ENCODE peak calls at places on chromosomes 5 and 9, in ten cellular contexts. D, I, F, N, E, P, M, R, A and X are unnamed samples. For H3K4me1, the result is how much of the 10 kb centered on the place peaks cover.

GRCh38 chr5:6269925-6270324 is 108.4 kb downstream of the MED10 start:
- DNase-seq in A (no peak), I (no peak), N (no peak), M (no peak), R (no peak), P (no peak), F (no peak), E (no peak), D (no peak), X (no peak)

GRCh38 chr5:20832204-20833080 is 844.4 kb upstream of the CDH18 start:
- DNase-seq in N (no peak), R (no peak), P (no peak), M (no peak), A (no peak), E (no peak), D (no peak), F (no peak), I (no peak), X (no peak)

GRCh38 chr9:70601000-70601929 is 186.8 kb upstream of the KLF9 start:
- DNase-seq in P (peak), E (no peak), R (no peak), F (no peak), I (peak), A (peak), D (peak), M (no peak), N (peak), X (peak)

GRCh38 chr5:98770911-98771322 is 2.5 kb upstream of the RGMB start:
- DNase-seq in D (no peak), P (no peak), M (no peak), R (peak), E (no peak), I (no peak), F (no peak), N (no peak), A (no peak), X (no peak)

GRCh38 chr5:39420482-39421145 is 4.2 kb downstream of the DAB2 start:
- DNase-seq in E (no peak), R (no peak), I (peak), A (peak), F (no peak), M (peak), N (peak), D (peak), P (peak), X (no peak)

GRCh38 chr5:179795049-179795862 is 1.5 kb downstream of the LTC4S start:
- DNase-seq in A (no peak), P (peak), E (peak), I (no peak), D (no peak), F (no peak), M (peak), R (peak), N (peak), X (no peak)

GRCh38 chr9:112061152-112061740 is 113.9 kb downstream of the SUSD1 start:
- DNase-seq in E (peak), A (peak), R (no peak), M (no peak), P (peak), I (peak), N (peak), F (peak), D (peak), X (peak)

GRCh38 chr5:91280062-91280941 is 102.8 kb downstream of the ARRDC3 start:
- DNase-seq in A (peak), N (peak), D (peak), I (peak), E (peak), R (peak), M (peak), F (peak), P (peak), X (peak)

GRCh38 chr9:137534256-137535119 is 15.7 kb downstream of the PNPLA7 start:
- DNase-seq in I (no peak), R (peak), A (peak), M (peak), E (peak), F (no peak), P (peak), D (no peak), N (peak), X (no peak)

GRCh38 chr5:16869821-16870796 is 66.0 kb downstream of the MYO10 start:
- DNase-seq in I (no peak), D (no peak), P (no peak), A (no peak), M (no peak), N (no peak), E (no peak), F (no peak), R (no peak), X (peak)

GRCh38 chr9:80061940-80062339 is 490.2 kb downstream of the TLE4 start:
- DNase-seq in I (no peak), D (no peak), E (no peak), A (no peak), F (no peak), P (no peak), R (no peak), N (peak), M (peak), X (peak)

GRCh38 chr5:493251-493701 is 31.0 kb downstream of the SLC9A3 start:
- DNase-seq in R (no peak), A (no peak), E (peak), N (no peak), P (no peak), M (no peak), D (no peak), F (no peak), I (no peak), X (no peak)

GRCh38 chr9:9102295-9102694 is 1302.7 kb upstream of the DMAC1 start:
- DNase-seq in N (no peak), P (no peak), D (no peak), M (no peak), I (no peak), E (no peak), R (no peak), A (no peak), F (no peak), X (no peak)

GRCh38 chr5:41263335-41263734 is 50.0 kb upstream of the C6 start:
- DNase-seq in P (no peak), F (no peak), I (no peak), A (no peak), M (no peak), R (no peak), E (no peak), N (no peak), D (no peak), X (no peak)

GRCh38 chr5:116880150-116880549 is 305.5 kb upstream of the SEMA6A start:
- DNase-seq in E (no peak), F (no peak), M (no peak), R (peak), P (no peak), A (no peak), D (no peak), I (no peak), N (no peak), X (no peak)

GRCh38 chr5:157477814-157478494 is 17.9 kb downstream of the NIPAL4 start:
- DNase-seq in P (no peak), N (no peak), E (no peak), I (no peak), D (no peak), M (no peak), A (no peak), F (no peak), R (no peak), X (no peak)

GRCh38 chr5:14186132-14186830 is 43.1 kb downstream of the TRIO start:
- DNase-seq in M (no peak), I (no peak), P (no peak), D (no peak), F (no peak), N (no peak), E (no peak), A (no peak), R (no peak), X (peak)

GRCh38 chr5:38524006-38524405 is 32.4 kb downstream of the LIFR start:
- DNase-seq in A (no peak), F (no peak), P (no peak), N (no peak), R (no peak), M (no peak), D (no peak), I (no peak), E (no peak), X (no peak)

GRCh38 chr5:33894566-33894965 is 2.8 kb upstream of the ADAMTS12 start:
- DNase-seq in F (no peak), A (no peak), R (no peak), M (no peak), N (no peak), E (no peak), I (no peak), P (no peak), D (no peak), X (peak)

GRCh38 chr9:113650207-113651131 is 186.9 kb downstream of the RGS3 start:
- DNase-seq in D (no peak), I (no peak), P (no peak), F (no peak), E (no peak), A (no peak), N (no peak), M (no peak), R (no peak), X (peak)

GRCh38 chr9:84667571-84668203 is 1.8 kb upstream of the NTRK2 start:
- DNase-seq in F (no peak), N (no peak), P (no peak), E (no peak), I (no peak), M (peak), R (no peak), A (no peak), D (no peak), X (peak)

GRCh38 chr9:134320195-134320885 is 5.9 kb upstream of the RXRA start:
- DNase-seq in F (peak), A (peak), P (no peak), E (peak), I (peak), M (peak), R (no peak), D (no peak), N (no peak), X (no peak)

GRCh38 chr9:106868565-106868964 is 5.6 kb downstream of the ZNF462 start:
- DNase-seq in D (peak), F (no peak), I (peak), P (no peak), A (no peak), R (no peak), E (no peak), N (peak), M (no peak), X (no peak)
- H3K4me1 ChIP-seq in D (half or more), F (under half), I (under half), P (half or more), A (under half), R (under half), E (under half), N (half or more), M (half or more), X (under half)

DNA sequence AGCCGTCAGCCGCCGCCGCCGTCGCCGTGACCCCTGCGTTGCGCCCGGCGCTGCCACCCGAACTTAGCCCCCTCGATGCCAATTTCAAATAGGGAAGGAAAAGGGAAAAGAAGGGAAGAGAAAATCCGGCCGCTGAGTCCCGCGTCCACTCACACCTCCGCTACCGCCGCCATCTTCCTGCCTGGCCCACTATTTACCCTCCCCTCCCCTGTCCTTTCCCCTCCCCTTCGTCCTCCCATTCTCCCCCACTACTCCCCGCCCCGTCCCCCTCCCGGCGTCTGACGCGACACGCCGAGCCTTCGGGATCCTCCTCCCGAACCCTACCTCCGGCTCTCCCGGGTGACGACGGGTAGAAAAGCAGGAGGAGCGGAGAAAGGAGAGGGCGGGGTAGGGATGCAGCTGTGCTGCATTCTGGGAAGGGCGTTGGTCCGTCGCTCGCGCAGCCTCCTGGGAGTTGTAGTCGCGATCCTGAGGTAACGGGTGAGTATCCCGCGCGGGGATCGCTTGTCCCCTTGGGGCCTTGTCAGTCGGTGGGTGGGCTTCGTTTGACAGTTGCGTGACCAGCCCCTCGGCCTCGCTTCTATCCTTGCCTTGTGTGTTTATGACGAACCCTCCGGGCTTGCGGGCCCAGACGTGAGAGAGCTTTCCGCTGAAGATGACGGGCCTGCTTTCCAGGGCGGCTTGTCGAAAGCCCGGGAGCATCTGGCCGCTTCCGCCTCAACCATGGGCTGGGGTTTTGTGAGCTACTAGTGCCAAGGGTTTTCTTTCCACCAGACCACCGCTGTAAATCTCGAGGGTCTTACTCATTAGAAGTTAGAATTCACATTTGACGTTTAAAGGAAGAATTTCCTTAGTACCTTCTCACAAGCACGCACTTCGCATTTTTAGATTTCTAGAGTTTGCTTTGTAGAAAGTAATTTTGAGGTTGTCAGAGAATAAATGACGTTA is at the start of the genes CERT1 and POLK:
- DNase-seq in E (peak), R (peak), I (peak), N (peak), D (peak), A (peak), M (peak), P (peak), F (peak), X (peak)
- H3K4me1 ChIP-seq in E (half or more), R (under half), I (under half), N (under half), D (under half), A (under half), M (under half), P (half or more), F (under half), X (under half)

GRCh38 chr5:151141535-151141934 is 16.0 kb downstream of the ANXA6 start:
- DNase-seq in R (peak), N (no peak), I (peak), P (no peak), M (peak), A (no peak), E (peak), F (peak), D (peak), X (no peak)
- H3K4me1 ChIP-seq in R (half or more), N (under half), I (under half), P (half or more), M (under half), A (under half), E (half or more), F (half or more), D (half or more), X (under half)

GRCh38 chr9:87276327-87276841 is 221.3 kb upstream of the DAPK1 start:
- DNase-seq in P (no peak), A (no peak), M (no peak), I (no peak), D (no peak), E (no peak), R (no peak), N (no peak), F (no peak), X (peak)
- H3K4me1 ChIP-seq in P (under half), A (under half), M (under half), I (under half), D (under half), E (under half), R (under half), N (under half), F (under half), X (under half)